ENCODE peak calls at places on chromosomes 1 and 21, in five cellular contexts. H is K562, Q is H1, V is HepG2, J is HCT116. P is an unnamed sample.

GRCh38 chr1:181483084-181483559 is at the start of gene CACNA1E:
- DNase-seq in H (no peak), Q (no peak), V (no peak), J (no peak), P (no peak)

GRCh38 chr1:65362545-65362944 is 53.2 kb downstream of the DNAJC6 start:
- DNase-seq in H (no peak), Q (no peak), V (no peak), J (peak), P (no peak)

GRCh38 chr1:42941640-42942330 is 16.9 kb downstream of the SLC2A1 start:
- DNase-seq in H (peak), Q (no peak), V (no peak), J (peak), P (no peak)

GRCh38 chr1:29062157-29062942 is 61.4 kb downstream of the TMEM200B start:
- DNase-seq in H (no peak), Q (no peak), V (no peak), J (no peak), P (no peak)

GRCh38 chr1:1212780-1213152 is 1.2 kb downstream of the TNFRSF4 start:
- DNase-seq in H (no peak), Q (no peak), V (no peak), J (no peak), P (no peak)

GRCh38 chr1:44885406-44885805 is 42.4 kb upstream of the PTCH2 start:
- DNase-seq in H (no peak), Q (no peak), V (no peak), J (no peak), P (no peak)

GRCh38 chr1:6988796-6989195 is 203.5 kb downstream of the CAMTA1 start:
- DNase-seq in H (no peak), Q (no peak), V (no peak), J (no peak), P (no peak)

GRCh38 chr1:53693773-53694717 is 44.9 kb downstream of the GLIS1 start:
- DNase-seq in H (no peak), Q (no peak), V (no peak), J (no peak), P (no peak)

GRCh38 chr1:23282967-23283366 is 61.1 kb downstream of the HNRNPR start:
- DNase-seq in H (no peak), Q (no peak), V (no peak), J (no peak), P (no peak)

GRCh38 chr1:3923378-3924185 is 23.5 kb upstream of the C1orf174 start:
- DNase-seq in H (no peak), Q (no peak), V (no peak), J (no peak), P (no peak)

GRCh38 chr1:226452981-226453380 is 45.1 kb upstream of the PARP1 start:
- DNase-seq in H (no peak), Q (no peak), V (no peak), J (no peak), P (no peak)

GRCh38 chr1:226455843-226456242 is 48.0 kb upstream of the PARP1 start:
- DNase-seq in H (no peak), Q (no peak), V (no peak), J (no peak), P (no peak)

GRCh38 chr1:226457307-226457712 is 49.4 kb upstream of the PARP1 start:
- DNase-seq in H (peak), Q (peak), V (no peak), J (no peak), P (no peak)
- TF ChIP-seq JUND in H (no peak), Q (no peak), V (no peak), J (no peak), P (no peak)

GRCh38 chr1:15188678-15189077 is 35.1 kb downstream of the TMEM51 start:
- DNase-seq in H (no peak), Q (no peak), V (no peak), J (no peak), P (no peak)
- TF ChIP-seq JUND in H (no peak), Q (no peak), V (no peak), J (no peak), P (no peak)

DNA sequence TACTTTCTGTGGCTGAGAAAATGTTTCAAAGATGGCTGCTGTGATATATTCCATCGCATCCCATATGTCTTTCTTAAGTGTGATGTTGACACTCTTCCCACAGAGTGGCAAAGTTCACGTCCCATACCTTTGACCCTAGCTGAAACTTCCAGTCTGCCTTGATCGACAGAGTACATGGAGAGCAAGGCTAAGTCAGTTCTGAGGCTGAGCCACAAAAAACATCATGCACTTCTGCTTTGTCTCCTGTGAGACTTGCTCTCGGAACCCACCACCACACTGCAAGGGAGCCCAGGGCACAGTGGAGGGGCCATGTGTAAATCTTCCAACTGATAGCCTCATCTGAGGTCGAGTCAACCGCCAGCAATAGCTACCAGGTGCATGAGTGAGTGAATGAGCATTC is 431.9 kb upstream of the RUNX1 start:
- DNase-seq in H (no peak), Q (no peak), V (no peak), J (no peak), P (no peak)
- TF ChIP-seq JUND in H (no peak), Q (no peak), V (no peak), J (no peak), P (no peak)

DNA sequence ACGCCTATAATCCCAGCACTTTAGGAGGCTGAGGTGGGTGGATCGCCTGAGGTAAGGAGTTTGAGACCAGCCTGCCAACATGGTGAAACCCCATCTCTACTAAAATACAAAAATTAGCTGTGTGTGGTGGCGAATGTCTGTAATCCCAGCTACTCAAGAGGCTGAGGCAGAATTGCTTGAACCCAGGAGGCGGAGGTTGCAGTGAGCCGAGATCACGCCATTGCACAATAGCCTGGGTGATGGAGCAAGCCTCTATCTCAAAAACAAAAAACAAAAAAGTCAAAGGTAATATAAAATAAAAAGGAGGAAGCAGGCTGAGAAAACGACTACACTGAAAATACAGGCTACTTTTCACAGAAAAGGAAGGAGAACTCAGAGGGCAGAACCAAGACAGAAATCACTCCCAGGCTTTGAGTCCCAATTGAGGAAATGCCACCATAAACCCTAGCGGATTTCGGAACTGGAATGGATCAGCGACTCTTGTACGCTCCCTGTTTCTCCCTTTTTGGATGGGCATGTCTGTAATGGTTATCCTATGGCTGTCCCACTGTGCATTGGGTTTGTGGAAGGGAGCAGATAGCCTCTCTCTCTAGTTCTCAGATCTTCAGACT is 5.9 kb upstream of the A3GALT2 start:
- DNase-seq in H (no peak), Q (no peak), V (no peak), J (no peak), P (no peak)
- TF ChIP-seq JUND in H (no peak), Q (no peak), V (no peak), J (no peak), P (no peak)